ENCODE peak calls at places on chromosomes 13 and 19, in four cellular contexts. Q is fibroblast of lung, N is A549, F is PC-9. C is an unnamed sample.
A peak's percentile ranks its signal among the peaks of the same experiment; 100 is the strongest.

GRCh38 chr13:22154041-22154440 is 483.2 kb downstream of the FGF9 start:
- DNase-seq in Q (no peak), N (no peak), F (no peak), C (no peak)

GRCh38 chr19:30229524-30230174 is 142.5 kb upstream of the ZNF536 start:
- DNase-seq in F (no peak), Q (no peak), N (no peak), C (no peak)

GRCh38 chr19:49387936-49388372 is at the start of gene KASH5:
- DNase-seq in Q (peak; percentile 22), F (peak; percentile 71), N (peak; percentile 91), C (peak; percentile 83)

GRCh38 chr13:22198656-22199217 is 527.9 kb downstream of the FGF9 start:
- DNase-seq in N (no peak), Q (no peak), F (no peak), C (no peak)

GRCh38 chr19:35963514-35963913 is 27.3 kb downstream of the LRFN3 start:
- DNase-seq in F (peak; percentile 35), Q (peak; percentile 56), N (peak; percentile 75), C (peak; percentile 62)

GRCh38 chr13:99694251-99694650 is 193.0 kb downstream of the TM9SF2 start:
- DNase-seq in F (no peak), N (no peak), Q (no peak), C (no peak)

GRCh38 chr19:14560776-14561108 is 11.1 kb downstream of the NDUFB7 start:
- DNase-seq in Q (no peak), N (no peak), F (no peak), C (no peak)

GRCh38 chr13:23182142-23182541 is 1.4 kb downstream of the SGCG start:
- DNase-seq in F (no peak), N (no peak), Q (no peak), C (no peak)

GRCh38 chr13:45120967-45121366 is 657 bp downstream of the GTF2F2 start:
- DNase-seq in N (no peak), Q (no peak), F (no peak), C (no peak)

GRCh38 chr13:99153219-99153618 is 47.4 kb upstream of the UBAC2 start:
- DNase-seq in Q (peak; percentile 62), F (no peak), N (peak; percentile 3), C (no peak)

GRCh38 chr13:113810640-113811039 is 51.6 kb downstream of the TMEM255B start:
- DNase-seq in F (no peak), Q (no peak), N (no peak), C (no peak)

GRCh38 chr13:23811366-23812027 is 77.7 kb downstream of the MIPEP start:
- DNase-seq in N (no peak), Q (no peak), F (no peak), C (no peak)

GRCh38 chr13:24618219-24618955 is 61.8 kb upstream of the ATP12A start:
- DNase-seq in N (no peak), F (no peak), Q (peak; percentile 14), C (no peak)

GRCh38 chr13:34413538-34414210 is 528.4 kb upstream of the NBEA start:
- DNase-seq in F (no peak), N (no peak), Q (peak; percentile 51), C (no peak)

GRCh38 chr13:70391678-70392077 is 283.4 kb upstream of the KLHL1 start:
- DNase-seq in N (no peak), F (no peak), Q (no peak), C (no peak)

GRCh38 chr19:5623397-5624153 is 692 bp downstream of the SAFB start:
- DNase-seq in Q (no peak), N (no peak), F (peak; percentile 1), C (no peak)

GRCh38 chr19:17841810-17842662 is 5.7 kb downstream of the JAK3 start:
- DNase-seq in N (peak; percentile 95), Q (peak; percentile 70), F (peak; percentile 96), C (peak; percentile 74)

GRCh38 chr19:16773259-16773658 is 53.6 kb downstream of the NWD1 start:
- DNase-seq in F (no peak), Q (no peak), N (no peak), C (no peak)

GRCh38 chr19:8332976-8333770 is 9.9 kb downstream of the KANK3 start:
- DNase-seq in F (no peak), N (no peak), Q (no peak), C (no peak)

DNA sequence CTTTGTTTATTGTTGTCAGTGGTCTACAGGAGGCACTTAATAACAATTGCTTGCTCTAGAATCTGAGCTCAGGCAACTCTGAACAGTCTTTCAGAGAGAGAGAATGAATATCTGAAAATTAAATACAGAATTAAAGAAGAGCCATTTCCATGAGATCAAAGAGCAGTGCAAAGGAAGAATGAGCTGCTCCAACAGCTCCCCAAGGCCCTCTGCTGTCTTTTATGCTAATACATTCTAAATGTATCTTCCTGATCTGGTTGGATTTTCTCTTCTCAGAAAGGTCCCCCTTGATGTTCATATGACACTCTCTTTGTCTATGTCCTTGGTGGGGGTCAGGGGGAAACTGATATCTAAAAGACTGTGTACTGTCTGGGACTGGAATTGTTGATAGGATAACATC is 1029.6 kb downstream of the PCDH9 start:
- DNase-seq in F (no peak), Q (no peak), N (no peak), C (no peak)
- TF ChIP-seq CTCF in F (no peak), Q (no peak), N (no peak), C (no peak)

GRCh38 chr19:46605356-46605821 is 4.3 kb downstream of the CALM3 start:
- DNase-seq in F (no peak), Q (no peak), N (no peak), C (no peak)
- H3K4me3 ChIP-seq in F (no peak overlapping the region), Q (peak overlapping the region; percentile 35), N (no peak overlapping the region), C (no peak overlapping the region)

GRCh38 chr13:110629735-110630134 is 14.4 kb downstream of the NAXD start:
- DNase-seq in Q (peak; percentile 40), F (no peak), N (no peak), C (peak; percentile 50)
- TF ChIP-seq CTCF in Q (no peak), F (no peak), N (no peak), C (no peak)

DNA sequence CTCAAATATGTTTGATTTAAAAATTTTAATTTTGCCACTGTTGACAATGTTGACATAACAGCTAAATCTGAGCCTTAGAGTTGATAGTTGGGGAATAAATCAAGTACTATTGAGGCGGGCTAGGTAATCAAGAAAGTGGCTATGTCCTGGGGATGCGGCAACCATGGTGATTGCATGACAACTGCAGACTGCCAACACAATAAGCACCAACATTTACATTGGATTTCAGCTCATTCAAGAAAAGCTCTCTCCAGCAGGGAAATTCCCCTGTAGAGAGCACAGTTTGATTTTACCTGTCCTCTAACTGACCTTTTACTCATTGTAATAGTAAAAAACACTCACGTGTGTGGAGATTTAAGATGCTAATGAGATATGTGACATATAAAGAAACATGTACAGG is 63.1 kb downstream of the ZNF100 start:
- DNase-seq in N (no peak), Q (no peak), F (no peak), C (no peak)
- H3K4me3 ChIP-seq in N (no peak overlapping the region), Q (no peak overlapping the region), F (no peak overlapping the region), C (no peak overlapping the region)